ENCODE peak calls at places on chromosomes 3 and 15, in ten cellular contexts. J is stimulated activated CD8-positive, alpha-beta memory T cell treated with anti-CD3 and anti-CD28 coated beads, Interleukin-12 subunit alpha, Interleukin-12 subunit beta, amount 100 ng/mL, for 4 hours; V is left colon; X is midbrain; F is AG08395; C is stimulated activated effector memory CD8-positive, alpha-beta T cell treated with anti-CD3 and anti-CD28 coated beads, Interleukin-12 subunit alpha, Interleukin-12 subunit beta, amount 100 ng/mL, for 72 hours; Y is activated gamma-delta T cell; N is GM13977; E is endothelial cell; K is neuronal stem cell. G is an unnamed sample.

GRCh38 chr15:45399381-45400212 is 21.3 kb upstream of the GATM start:
- DNase-seq in J (no peak), V (no peak), X (peak), F (peak), C (no peak), Y (no peak), N (peak), E (no peak), K (peak), G (peak)

GRCh38 chr3:25429960-25430941 is 2.2 kb downstream of the RARB start:
- DNase-seq in J (no peak), V (no peak), X (no peak), F (no peak), C (no peak), Y (no peak), N (no peak), E (no peak), K (no peak), G (peak)

GRCh38 chr3:126752303-126753190 is 48.5 kb downstream of the CHCHD6 start:
- DNase-seq in J (peak), V (peak), X (peak), F (peak), C (peak), Y (no peak), N (peak), E (peak), K (peak), G (peak)

GRCh38 chr3:15099364-15100098 is 583 bp upstream of the RBSN start:
- DNase-seq in J (no peak), V (no peak), X (no peak), F (peak), C (no peak), Y (no peak), N (peak), E (no peak), K (no peak), G (no peak)

GRCh38 chr15:51004103-51004536 is 90.6 kb downstream of the TNFAIP8L3 start:
- DNase-seq in J (no peak), V (no peak), X (no peak), F (peak), C (no peak), Y (no peak), N (no peak), E (no peak), K (no peak), G (no peak)

GRCh38 chr3:39460677-39461076 is 6.8 kb upstream of the MOBP start:
- DNase-seq in J (no peak), V (no peak), X (peak), F (no peak), C (no peak), Y (no peak), N (no peak), E (no peak), K (no peak), G (no peak)

GRCh38 chr15:40061212-40061901 is 22.4 kb upstream of the SRP14 start:
- DNase-seq in J (no peak), V (no peak), X (no peak), F (no peak), C (no peak), Y (no peak), N (peak), E (no peak), K (no peak), G (no peak)

GRCh38 chr3:69354948-69355347 is 30.9 kb downstream of the FRMD4B start:
- DNase-seq in J (no peak), V (no peak), X (no peak), F (no peak), C (no peak), Y (no peak), N (no peak), E (no peak), K (no peak), G (no peak)

GRCh38 chr15:45645026-45645980 is 10.5 kb downstream of the SQOR start:
- DNase-seq in J (no peak), V (peak), X (no peak), F (peak), C (no peak), Y (no peak), N (peak), E (no peak), K (no peak), G (no peak)

GRCh38 chr3:29156071-29156715 is 124.7 kb upstream of the RBMS3 start:
- DNase-seq in J (no peak), V (no peak), X (no peak), F (no peak), C (no peak), Y (no peak), N (no peak), E (no peak), K (peak), G (no peak)

GRCh38 chr3:4950351-4950784 is 28.9 kb upstream of the BHLHE40 start:
- DNase-seq in J (no peak), V (no peak), X (no peak), F (no peak), C (no peak), Y (no peak), N (no peak), E (no peak), K (no peak), G (no peak)

GRCh38 chr3:127041264-127041820 is 58.4 kb downstream of the PLXNA1 start:
- DNase-seq in J (no peak), V (no peak), X (no peak), F (no peak), C (no peak), Y (no peak), N (no peak), E (no peak), K (no peak), G (no peak)

GRCh38 chr15:85649372-85649771 is 145.4 kb downstream of the KLHL25 start:
- DNase-seq in J (no peak), V (no peak), X (no peak), F (peak), C (no peak), Y (no peak), N (peak), E (no peak), K (no peak), G (no peak)

GRCh38 chr3:98737301-98737700 is 25.8 kb upstream of the ST3GAL6 start:
- DNase-seq in J (no peak), V (no peak), X (no peak), F (no peak), C (no peak), Y (no peak), N (no peak), E (no peak), K (no peak), G (no peak)

GRCh38 chr3:107328074-107328473 is 49.2 kb upstream of the CCDC54 start:
- DNase-seq in J (no peak), V (no peak), X (no peak), F (no peak), C (no peak), Y (no peak), N (no peak), E (no peak), K (no peak), G (no peak)

GRCh38 chr15:76341366-76342045 is 4.9 kb downstream of the ISL2 start:
- DNase-seq in J (no peak), V (no peak), X (no peak), F (no peak), C (no peak), Y (no peak), N (peak), E (no peak), K (no peak), G (no peak)

GRCh38 chr15:35215095-35215494 is 130.0 kb upstream of the NANOGP8 start:
- DNase-seq in J (no peak), V (no peak), X (no peak), F (no peak), C (no peak), Y (no peak), N (no peak), E (no peak), K (no peak), G (no peak)